ENCODE peak calls at places on chromosome 3, in ten cellular contexts. S is PC-9, Z is heart right ventricle, W is left lung, I is Peyer's patch, L is dorsolateral prefrontal cortex, Q is astrocyte of the spinal cord, G is neural progenitor cell, J is Calu3, A is fibroblast of pulmonary artery. X is an unnamed sample.

GRCh38 chr3:38281895-38282686 is at the start of gene SLC22A14:
- DNase-seq in S (no peak), Z (no peak), W (peak), I (no peak), L (no peak), Q (no peak), G (peak), J (no peak), A (no peak), X (peak)

GRCh38 chr3:45890405-45890804 is 4.1 kb downstream of the CCR9 start:
- DNase-seq in S (no peak), Z (no peak), W (no peak), I (peak), L (no peak), Q (no peak), G (no peak), J (peak), A (no peak), X (no peak)

GRCh38 chr3:169945313-169945712 is 21.3 kb upstream of the SEC62 start:
- DNase-seq in S (no peak), Z (no peak), W (no peak), I (peak), L (no peak), Q (peak), G (no peak), J (no peak), A (peak), X (no peak)

GRCh38 chr3:136428167-136428566 is 178.0 kb downstream of the PCCB start:
- DNase-seq in S (no peak), Z (no peak), W (no peak), I (no peak), L (no peak), Q (no peak), G (no peak), J (no peak), A (peak), X (no peak)

GRCh38 chr3:187955076-187955952 is 198.6 kb upstream of the LPP start:
- DNase-seq in S (peak), Z (no peak), W (no peak), I (peak), L (no peak), Q (peak), G (no peak), J (no peak), A (peak), X (no peak)

GRCh38 chr3:27228805-27229204 is 140.4 kb downstream of the NEK10 start:
- DNase-seq in S (no peak), Z (no peak), W (no peak), I (no peak), L (no peak), Q (no peak), G (peak), J (peak), A (no peak), X (no peak)

GRCh38 chr3:19972056-19972455 is 25.2 kb downstream of the RAB5A start:
- DNase-seq in S (peak), Z (no peak), W (no peak), I (no peak), L (no peak), Q (peak), G (no peak), J (no peak), A (peak), X (no peak)

GRCh38 chr3:71226565-71227281 is 356.8 kb downstream of the FOXP1 start:
- DNase-seq in S (no peak), Z (peak), W (no peak), I (peak), L (no peak), Q (peak), G (no peak), J (no peak), A (no peak), X (no peak)

GRCh38 chr3:19147905-19148767 is at the start of gene KCNH8:
- DNase-seq in S (no peak), Z (peak), W (peak), I (peak), L (peak), Q (no peak), G (peak), J (peak), A (no peak), X (no peak)

GRCh38 chr3:97901327-97902295 is 70.6 kb downstream of the RIOX2 start:
- DNase-seq in S (no peak), Z (peak), W (no peak), I (no peak), L (no peak), Q (no peak), G (no peak), J (no peak), A (peak), X (no peak)

GRCh38 chr3:23810342-23811116 is 4.8 kb downstream of the UBE2E1 start:
- DNase-seq in S (no peak), Z (peak), W (peak), I (peak), L (peak), Q (peak), G (peak), J (peak), A (no peak), X (peak)

GRCh38 chr3:59985643-59986200 is 935.9 kb upstream of the CFAP20DC start:
- DNase-seq in S (no peak), Z (no peak), W (no peak), I (no peak), L (no peak), Q (no peak), G (no peak), J (no peak), A (no peak), X (no peak)

GRCh38 chr3:69542265-69543079 is 156.6 kb upstream of the FRMD4B start:
- DNase-seq in S (no peak), Z (no peak), W (peak), I (no peak), L (peak), Q (no peak), G (peak), J (no peak), A (no peak), X (no peak)

GRCh38 chr3:58180940-58181587 is 29.7 kb downstream of the DNASE1L3 start:
- DNase-seq in S (peak), Z (no peak), W (no peak), I (no peak), L (no peak), Q (no peak), G (no peak), J (no peak), A (no peak), X (no peak)

GRCh38 chr3:143648708-143649107 is 199.6 kb downstream of the SLC9A9 start:
- DNase-seq in S (no peak), Z (no peak), W (no peak), I (no peak), L (no peak), Q (no peak), G (peak), J (peak), A (no peak), X (no peak)

GRCh38 chr3:77707271-77707670 is 667.4 kb downstream of the ROBO2 start:
- DNase-seq in S (no peak), Z (no peak), W (no peak), I (no peak), L (no peak), Q (no peak), G (no peak), J (no peak), A (peak), X (no peak)

GRCh38 chr3:175558261-175558660 is 699.1 kb downstream of the NAALADL2 start:
- DNase-seq in S (no peak), Z (no peak), W (no peak), I (no peak), L (no peak), Q (no peak), G (no peak), J (no peak), A (no peak), X (no peak)

GRCh38 chr3:183131186-183131585 is 31.3 kb downstream of the LAMP3 start:
- DNase-seq in S (no peak), Z (no peak), W (no peak), I (no peak), L (no peak), Q (no peak), G (no peak), J (no peak), A (no peak), X (no peak)

GRCh38 chr3:13009132-13009945 is 63.9 kb downstream of the IQSEC1 start:
- DNase-seq in S (no peak), Z (peak), W (peak), I (peak), L (no peak), Q (no peak), G (no peak), J (peak), A (no peak), X (no peak)

GRCh38 chr3:180358179-180358578 is 243.8 kb upstream of the TTC14 start:
- DNase-seq in S (no peak), Z (no peak), W (no peak), I (no peak), L (no peak), Q (peak), G (no peak), J (no peak), A (no peak), X (no peak)

GRCh38 chr3:122689587-122689986 is 8.9 kb downstream of the PARP14 start:
- DNase-seq in S (no peak), Z (no peak), W (no peak), I (no peak), L (no peak), Q (peak), G (no peak), J (no peak), A (peak), X (no peak)

GRCh38 chr3:72896996-72897757 is 9.3 kb downstream of the GXYLT2 start:
- DNase-seq in S (no peak), Z (no peak), W (no peak), I (no peak), L (no peak), Q (peak), G (no peak), J (no peak), A (peak), X (no peak)

GRCh38 chr3:107217161-107217560 is 160.1 kb upstream of the CCDC54 start:
- DNase-seq in S (peak), Z (no peak), W (no peak), I (no peak), L (no peak), Q (peak), G (no peak), J (peak), A (peak), X (no peak)

GRCh38 chr3:36991147-36991546 is 1.8 kb downstream of the EPM2AIP1 start:
- DNase-seq in S (no peak), Z (no peak), W (no peak), I (no peak), L (no peak), Q (no peak), G (no peak), J (no peak), A (no peak), X (no peak)

GRCh38 chr3:167102071-167102470 is 278.0 kb downstream of the ZBBX start:
- DNase-seq in S (no peak), Z (no peak), W (no peak), I (no peak), L (no peak), Q (no peak), G (peak), J (peak), A (no peak), X (no peak)

GRCh38 chr3:117748131-117748530 is 1038.6 kb downstream of the TUSC7 start:
- DNase-seq in S (no peak), Z (no peak), W (no peak), I (no peak), L (no peak), Q (no peak), G (no peak), J (no peak), A (no peak), X (no peak)

GRCh38 chr3:153293222-153293621 is 131.2 kb downstream of the RAP2B start:
- DNase-seq in S (no peak), Z (no peak), W (no peak), I (no peak), L (no peak), Q (peak), G (no peak), J (no peak), A (peak), X (no peak)
- TF ChIP-seq CTCF in S (no peak), Z (no peak), W (no peak), I (no peak), L (no peak), Q (no peak), G (no peak), J (no peak), A (no peak), X (no peak)

DNA sequence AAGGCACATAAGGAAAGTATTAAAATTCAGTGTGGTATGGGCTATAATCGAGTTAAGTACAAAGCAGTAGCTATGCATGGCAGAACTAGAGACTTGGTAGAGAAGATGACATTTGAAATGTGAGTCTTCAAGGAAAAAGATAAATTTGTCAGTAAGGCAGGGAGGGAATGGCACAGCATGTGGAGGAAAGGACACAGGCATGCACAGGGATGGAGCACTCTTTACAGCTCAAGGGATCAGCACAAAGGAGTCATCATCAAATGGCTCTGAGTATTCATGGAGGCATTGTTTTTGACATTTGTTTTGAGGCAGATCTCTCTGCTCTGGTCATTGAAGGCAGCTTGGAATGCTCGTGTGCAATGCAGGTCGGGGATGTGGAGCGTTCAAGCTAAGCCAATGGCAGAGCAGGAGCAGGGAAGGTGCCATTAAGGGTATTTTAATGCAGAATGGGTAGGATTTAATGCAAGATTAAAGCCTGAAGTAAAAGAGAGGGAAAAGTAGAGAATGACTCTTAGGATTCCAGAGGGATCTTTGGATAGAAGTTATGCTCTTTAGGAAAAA is 212.9 kb downstream of the MYRIP start:
- DNase-seq in S (no peak), Z (no peak), W (no peak), I (no peak), L (no peak), Q (no peak), G (peak), J (no peak), A (no peak), X (no peak)
- TF ChIP-seq CTCF in S (no peak), Z (no peak), W (no peak), I (no peak), L (no peak), Q (no peak), G (no peak), J (no peak), A (no peak), X (no peak)

GRCh38 chr3:147388395-147389264 is 17.7 kb downstream of the ZIC4 start:
- DNase-seq in S (no peak), Z (no peak), W (no peak), I (no peak), L (no peak), Q (peak), G (peak), J (no peak), A (no peak), X (no peak)

GRCh38 chr3:147389265-147390175 is 16.8 kb downstream of the ZIC4 start:
- DNase-seq in S (no peak), Z (no peak), W (no peak), I (no peak), L (no peak), Q (peak), G (peak), J (no peak), A (no peak), X (peak)

GRCh38 chr3:147391726-147392082 is 14.6 kb downstream of the ZIC4 start:
- DNase-seq in S (no peak), Z (no peak), W (no peak), I (no peak), L (no peak), Q (peak), G (no peak), J (no peak), A (no peak), X (no peak)

GRCh38 chr3:147392083-147392916 is 14.0 kb downstream of the ZIC4 start:
- DNase-seq in S (no peak), Z (no peak), W (peak), I (no peak), L (peak), Q (peak), G (peak), J (no peak), A (no peak), X (peak)

GRCh38 chr3:147390589-147391569 is 15.5 kb downstream of the ZIC4 start:
- DNase-seq in S (no peak), Z (no peak), W (peak), I (no peak), L (no peak), Q (no peak), G (peak), J (no peak), A (no peak), X (peak)
- TF ChIP-seq CTCF in S (no peak), Z (no peak), W (no peak), I (no peak), L (no peak), Q (no peak), G (peak), J (no peak), A (no peak), X (no peak)

GRCh38 chr3:5140230-5140621 is 18.1 kb downstream of the ARL8B start:
- DNase-seq in S (no peak), Z (no peak), W (no peak), I (no peak), L (no peak), Q (no peak), G (no peak), J (no peak), A (no peak), X (no peak)

GRCh38 chr3:5136211-5136610 is 14.1 kb downstream of the ARL8B start:
- DNase-seq in S (no peak), Z (no peak), W (no peak), I (no peak), L (no peak), Q (no peak), G (no peak), J (no peak), A (no peak), X (no peak)

GRCh38 chr3:5133689-5134088 is 11.6 kb downstream of the ARL8B start:
- DNase-seq in S (no peak), Z (no peak), W (no peak), I (no peak), L (no peak), Q (no peak), G (no peak), J (no peak), A (no peak), X (no peak)

GRCh38 chr3:5138214-5138981 is 16.3 kb downstream of the ARL8B start:
- DNase-seq in S (no peak), Z (no peak), W (no peak), I (no peak), L (no peak), Q (peak), G (no peak), J (no peak), A (peak), X (no peak)

DNA sequence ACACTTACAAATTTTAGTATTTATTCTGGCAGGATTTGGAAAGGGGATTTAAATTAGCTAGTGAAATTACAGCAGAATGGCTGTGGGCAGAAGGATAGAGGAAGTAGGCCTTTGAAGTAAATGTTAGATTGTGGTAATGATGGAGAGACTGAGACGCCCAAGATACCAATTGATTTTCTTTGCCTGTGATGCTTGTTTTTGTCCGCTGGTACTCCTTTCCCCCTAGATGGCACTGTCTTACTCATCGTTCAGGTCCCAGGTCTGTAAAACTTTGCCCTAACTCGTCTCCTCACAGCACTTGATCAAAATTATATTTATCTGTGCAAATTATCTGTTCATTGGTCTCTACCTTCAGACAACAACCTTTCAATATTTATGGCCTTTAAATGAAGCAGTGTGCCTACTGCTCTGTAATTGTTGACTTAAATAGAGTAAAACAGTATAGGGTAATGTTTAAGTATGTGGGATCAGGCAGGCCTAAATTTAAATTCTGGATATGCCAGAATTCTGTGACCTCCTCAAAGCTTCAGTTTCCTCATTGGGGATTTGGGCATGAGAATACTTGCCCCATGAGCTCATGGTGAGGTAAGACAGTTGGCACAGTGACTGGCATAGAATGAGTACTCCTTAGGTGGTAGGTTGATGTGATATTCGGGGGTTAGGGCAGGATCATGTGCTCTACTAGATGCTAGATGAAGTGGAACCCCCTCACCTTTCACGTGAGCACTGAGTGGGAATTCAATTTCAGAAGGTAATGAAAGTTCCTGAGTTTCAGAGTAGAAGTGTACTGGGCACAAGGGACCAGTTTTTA is 14.7 kb downstream of the ARL8B start:
- DNase-seq in S (no peak), Z (no peak), W (no peak), I (no peak), L (no peak), Q (peak), G (peak), J (no peak), A (peak), X (no peak)
- TF ChIP-seq CTCF in S (no peak), Z (peak), W (no peak), I (peak), L (peak), Q (peak), G (peak), J (no peak), A (peak), X (peak)

DNA sequence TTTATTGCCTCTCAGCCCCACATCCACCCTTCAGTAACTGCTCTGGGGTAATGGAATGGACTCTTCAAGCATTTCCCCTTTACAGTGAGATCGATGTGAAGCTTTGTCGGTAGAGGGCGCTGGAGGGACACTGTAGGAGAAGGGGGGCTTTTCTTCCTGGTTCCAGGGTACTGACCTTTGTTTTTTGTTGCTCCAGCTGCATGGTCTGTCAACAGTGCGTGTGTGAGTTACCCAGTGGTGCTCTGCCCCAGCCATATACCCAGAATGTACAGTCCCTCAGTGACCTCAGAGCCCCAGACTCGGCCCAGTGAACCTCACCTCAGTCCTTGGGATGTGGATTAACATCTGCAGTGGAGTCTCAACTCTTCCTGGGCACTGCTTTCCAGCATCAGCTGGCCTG is 180.3 kb upstream of the TSC22D2 start:
- DNase-seq in S (no peak), Z (peak), W (no peak), I (peak), L (no peak), Q (peak), G (peak), J (peak), A (peak), X (peak)
- TF ChIP-seq CTCF in S (peak), Z (peak), W (peak), I (no peak), L (peak), Q (peak), G (peak), J (peak), A (peak), X (peak)

GRCh38 chr3:21484323-21485154 is 266.5 kb downstream of the ZNF385D start:
- DNase-seq in S (peak), Z (peak), W (no peak), I (no peak), L (peak), Q (peak), G (peak), J (peak), A (peak), X (peak)
- TF ChIP-seq CTCF in S (peak), Z (peak), W (peak), I (no peak), L (peak), Q (peak), G (peak), J (peak), A (peak), X (peak)

GRCh38 chr3:25915673-25916072 is 125.8 kb downstream of the OXSM start:
- DNase-seq in S (no peak), Z (no peak), W (no peak), I (no peak), L (no peak), Q (no peak), G (no peak), J (no peak), A (no peak), X (no peak)

GRCh38 chr3:25913179-25913578 is 123.3 kb downstream of the OXSM start:
- DNase-seq in S (no peak), Z (no peak), W (no peak), I (no peak), L (no peak), Q (no peak), G (no peak), J (no peak), A (no peak), X (no peak)

GRCh38 chr3:25911525-25912295 is 121.8 kb downstream of the OXSM start:
- DNase-seq in S (no peak), Z (no peak), W (no peak), I (no peak), L (no peak), Q (no peak), G (no peak), J (no peak), A (no peak), X (no peak)

GRCh38 chr3:25907081-25907480 is 117.2 kb downstream of the OXSM start:
- DNase-seq in S (no peak), Z (no peak), W (no peak), I (no peak), L (no peak), Q (no peak), G (no peak), J (no peak), A (no peak), X (no peak)

GRCh38 chr3:25910997-25911396 is 121.1 kb downstream of the OXSM start:
- DNase-seq in S (no peak), Z (no peak), W (no peak), I (peak), L (peak), Q (peak), G (peak), J (peak), A (peak), X (no peak)
- TF ChIP-seq CTCF in S (peak), Z (peak), W (peak), I (no peak), L (peak), Q (peak), G (peak), J (peak), A (peak), X (peak)

GRCh38 chr3:173862701-173863100 is 465.2 kb downstream of the NLGN1 start:
- DNase-seq in S (no peak), Z (no peak), W (no peak), I (no peak), L (no peak), Q (no peak), G (no peak), J (no peak), A (no peak), X (no peak)
- TF ChIP-seq CTCF in S (no peak), Z (no peak), W (no peak), I (no peak), L (no peak), Q (no peak), G (no peak), J (no peak), A (no peak), X (no peak)

X was measured in osteocyte.